ENCODE peak calls at places on chromosomes 4 and X, in five cellular contexts. D is C1 segment of cervical spinal cord, F is HS-5, Z is NCI-H2171, M is caudate nucleus. J is an unnamed sample.

GRCh38 chrX:115584715-115585114 is 23.7 kb downstream of the PLS3 start:
- DNase-seq in Z (no peak), M (no peak), D (no peak), F (no peak), J (no peak)

GRCh38 chr4:154082760-154083530 is 294.1 kb upstream of the SFRP2 start:
- DNase-seq in M (no peak), Z (no peak), D (no peak), F (no peak), J (no peak)

GRCh38 chr4:87505862-87506261 is 23.3 kb downstream of the SPARCL1 start:
- DNase-seq in Z (no peak), D (no peak), F (no peak), M (no peak), J (no peak)

GRCh38 chr4:52751349-52751911 is at the start of gene ERVMER34-1:
- DNase-seq in M (no peak), F (no peak), Z (no peak), D (peak; percentile 1), J (peak; percentile 27)

GRCh38 chrX:52852110-52852872 is 15.6 kb downstream of the XAGE3 start:
- DNase-seq in D (no peak), F (peak; percentile 20), M (no peak), Z (no peak), J (no peak)

GRCh38 chr4:185902654-185903053 is 90.7 kb upstream of the SORBS2 start:
- DNase-seq in M (no peak), D (no peak), Z (no peak), F (no peak), J (no peak)

GRCh38 chr4:16192631-16193483 is 33.4 kb downstream of the TAPT1 start:
- DNase-seq in D (no peak), M (no peak), F (no peak), Z (no peak), J (no peak)

GRCh38 chr4:175891863-175892262 is 79.8 kb upstream of the GPM6A start:
- DNase-seq in Z (no peak), D (no peak), F (no peak), M (no peak), J (no peak)

GRCh38 chr4:184400891-184401290 is 73.5 kb downstream of the IRF2 start:
- DNase-seq in D (no peak), F (no peak), Z (no peak), M (no peak), J (no peak)

GRCh38 chrX:96447161-96447560 is 237.5 kb upstream of the DIAPH2 start:
- DNase-seq in D (no peak), F (no peak), Z (no peak), M (no peak), J (no peak)

GRCh38 chr4:112916868-112917267 is 132.6 kb upstream of the ANK2 start:
- DNase-seq in F (no peak), Z (no peak), M (no peak), D (no peak), J (peak; percentile 31)

GRCh38 chr4:17613761-17614415 is 553 bp upstream of the MED28 start:
- DNase-seq in D (no peak), Z (peak; percentile 15), F (peak; percentile 76), M (no peak), J (peak; percentile 55)

GRCh38 chr4:8740666-8741395 is 130.8 kb downstream of the HMX1 start:
- DNase-seq in F (no peak), Z (no peak), D (no peak), M (no peak), J (no peak)

GRCh38 chrX:141278306-141278705 is 36.0 kb upstream of the SPANXC start:
- DNase-seq in D (no peak), Z (no peak), F (no peak), M (no peak), J (peak; percentile 6)

GRCh38 chrX:77415882-77416281 is 31.3 kb upstream of the FGF16 start:
- DNase-seq in M (no peak), D (no peak), F (no peak), Z (no peak), J (no peak)

GRCh38 chr4:102599455-102599854 is 98.3 kb downstream of the NFKB1 start:
- DNase-seq in Z (no peak), D (no peak), M (no peak), F (no peak), J (no peak)

GRCh38 chr4:39384563-39384962 is 18.4 kb upstream of the RFC1 start:
- DNase-seq in Z (no peak), D (no peak), M (no peak), F (no peak), J (no peak)

GRCh38 chrX:130025256-130025655 is 42.8 kb downstream of the BCORL1 start:
- DNase-seq in Z (no peak), F (no peak), M (no peak), D (no peak), J (no peak)

J was measured in hepatic stellate cell.